ENCODE peak calls at places on chromosomes 2 and 18, in nine cellular contexts. L is stomach, Q is tibial artery, K is tibial nerve, U is mesothelial cell of epicardium, J is GM20000, G is thyroid gland, A is GM23338, Z is HFFc6. C is an unnamed sample.

GRCh38 chr2:63780483-63781155 is 61.1 kb upstream of the UGP2 start:
- DNase-seq in L (no peak), Q (no peak), K (no peak), U (no peak), J (no peak), G (no peak), A (no peak), Z (no peak), C (no peak)

GRCh38 chr2:102698369-102699111 is 63.3 kb upstream of the TMEM182 start:
- DNase-seq in L (peak), Q (no peak), K (no peak), U (no peak), J (no peak), G (peak), A (no peak), Z (no peak), C (no peak)

GRCh38 chr2:219248845-219249202 is 3.5 kb downstream of the STK16 start:
- DNase-seq in L (no peak), Q (no peak), K (no peak), U (no peak), J (no peak), G (no peak), A (no peak), Z (no peak), C (no peak)

GRCh38 chr2:168912466-168913170 is 11.5 kb downstream of the G6PC2 start:
- DNase-seq in L (peak), Q (no peak), K (no peak), U (peak), J (no peak), G (peak), A (peak), Z (no peak), C (no peak)

GRCh38 chr18:22493940-22494339 is 76.2 kb upstream of the CTAGE1 start:
- DNase-seq in L (no peak), Q (no peak), K (no peak), U (no peak), J (no peak), G (no peak), A (no peak), Z (peak), C (no peak)

GRCh38 chr2:85547859-85548607 is 9.1 kb downstream of the MAT2A start:
- DNase-seq in L (no peak), Q (no peak), K (no peak), U (no peak), J (no peak), G (no peak), A (no peak), Z (no peak), C (no peak)

GRCh38 chr2:1603059-1603458 is 141.3 kb downstream of the PXDN start:
- DNase-seq in L (no peak), Q (no peak), K (no peak), U (no peak), J (no peak), G (no peak), A (no peak), Z (no peak), C (no peak)

GRCh38 chr2:105143467-105144127 is 97.9 kb upstream of the GPR45 start:
- DNase-seq in L (no peak), Q (no peak), K (no peak), U (peak), J (peak), G (peak), A (peak), Z (no peak), C (peak)

GRCh38 chr18:48017625-48018024 is 87.2 kb upstream of the SMAD2 start:
- DNase-seq in L (peak), Q (no peak), K (no peak), U (no peak), J (no peak), G (no peak), A (no peak), Z (no peak), C (no peak)

GRCh38 chr2:20224191-20224715 is 677 bp downstream of the SDC1 start:
- DNase-seq in L (no peak), Q (no peak), K (no peak), U (no peak), J (no peak), G (no peak), A (no peak), Z (no peak), C (no peak)

GRCh38 chr2:136235451-136236418 is 117.8 kb upstream of the CXCR4 start:
- DNase-seq in L (no peak), Q (no peak), K (no peak), U (no peak), J (no peak), G (no peak), A (no peak), Z (no peak), C (no peak)

GRCh38 chr2:178829981-178830380 is 22.8 kb upstream of the TTN start:
- DNase-seq in L (no peak), Q (no peak), K (no peak), U (no peak), J (no peak), G (no peak), A (no peak), Z (no peak), C (no peak)

GRCh38 chr18:61199131-61199903 is 133.9 kb upstream of the CDH20 start:
- DNase-seq in L (no peak), Q (no peak), K (no peak), U (no peak), J (no peak), G (no peak), A (no peak), Z (peak), C (no peak)

GRCh38 chr2:55620123-55620779 is 2.8 kb upstream of the PPP4R3B start:
- DNase-seq in L (no peak), Q (no peak), K (no peak), U (no peak), J (no peak), G (no peak), A (peak), Z (no peak), C (peak)

GRCh38 chr2:235433860-235434259 is 60.0 kb upstream of the AGAP1 start:
- DNase-seq in L (peak), Q (peak), K (peak), U (no peak), J (no peak), G (peak), A (no peak), Z (peak), C (no peak)

GRCh38 chr2:227147023-227147422 is 17.0 kb downstream of the COL4A4 start:
- DNase-seq in L (no peak), Q (no peak), K (no peak), U (no peak), J (no peak), G (no peak), A (no peak), Z (peak), C (no peak)

GRCh38 chr2:27708257-27708654 is 44.6 kb downstream of the SLC4A1AP start:
- DNase-seq in L (no peak), Q (no peak), K (no peak), U (no peak), J (no peak), G (no peak), A (no peak), Z (no peak), C (no peak)

GRCh38 chr2:15642334-15643208 is 50.9 kb downstream of the DDX1 start:
- DNase-seq in L (no peak), Q (no peak), K (no peak), U (no peak), J (no peak), G (peak), A (peak), Z (no peak), C (no peak)

GRCh38 chr2:215032153-215032552 is 106.3 kb downstream of the ABCA12 start:
- DNase-seq in L (no peak), Q (no peak), K (no peak), U (no peak), J (no peak), G (no peak), A (no peak), Z (no peak), C (no peak)

GRCh38 chr2:2291500-2292260 is 39.4 kb downstream of the MYT1L start:
- DNase-seq in L (no peak), Q (no peak), K (no peak), U (peak), J (no peak), G (peak), A (peak), Z (no peak), C (no peak)

GRCh38 chr2:186903183-186903582 is 54.2 kb upstream of the ZSWIM2 start:
- DNase-seq in L (no peak), Q (no peak), K (no peak), U (no peak), J (no peak), G (no peak), A (peak), Z (no peak), C (no peak)

GRCh38 chr2:178395295-178395694 is 55.7 kb downstream of the PRKRA start:
- DNase-seq in L (no peak), Q (no peak), K (no peak), U (no peak), J (no peak), G (no peak), A (no peak), Z (no peak), C (no peak)

DNA sequence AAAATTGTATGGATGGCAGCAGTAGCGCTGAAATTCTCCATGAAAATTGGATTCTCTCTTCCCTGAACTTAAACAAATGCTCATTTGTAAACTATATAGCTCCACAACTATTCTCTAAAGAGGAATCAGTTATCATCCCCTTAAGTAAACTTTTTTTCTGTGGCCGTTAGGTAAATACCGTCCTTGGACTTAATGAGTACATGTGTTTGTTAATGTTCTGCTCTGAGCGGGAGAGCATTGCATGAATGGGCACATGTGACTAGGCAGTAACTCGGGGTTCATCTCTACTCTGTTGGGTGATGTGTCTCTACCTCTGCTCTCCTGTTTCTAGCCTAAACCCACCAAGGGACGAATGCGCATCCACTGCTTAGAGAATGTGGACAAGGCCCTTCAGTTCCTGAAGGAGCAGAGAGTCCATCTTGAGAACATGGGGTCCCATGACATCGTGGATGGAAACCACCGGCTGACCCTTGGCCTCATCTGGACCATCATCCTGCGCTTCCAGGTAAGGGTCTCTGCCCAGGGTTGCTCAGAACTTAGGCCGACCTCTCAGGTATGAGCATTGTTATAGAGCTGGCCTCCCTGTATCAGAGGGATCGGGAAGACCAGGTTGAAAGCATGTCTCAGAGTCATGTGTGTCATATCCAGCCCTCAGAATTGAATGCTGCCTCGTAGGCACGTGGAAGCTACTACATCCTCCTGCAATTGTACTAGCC is 111.5 kb upstream of the EML6 start:
- DNase-seq in L (no peak), Q (no peak), K (no peak), U (no peak), J (no peak), G (no peak), A (no peak), Z (no peak), C (no peak)
- TF ChIP-seq CTCF in L (no peak), Q (no peak), K (no peak), U (no peak), J (no peak), G (no peak), A (no peak), Z (no peak), C (no peak)

DNA sequence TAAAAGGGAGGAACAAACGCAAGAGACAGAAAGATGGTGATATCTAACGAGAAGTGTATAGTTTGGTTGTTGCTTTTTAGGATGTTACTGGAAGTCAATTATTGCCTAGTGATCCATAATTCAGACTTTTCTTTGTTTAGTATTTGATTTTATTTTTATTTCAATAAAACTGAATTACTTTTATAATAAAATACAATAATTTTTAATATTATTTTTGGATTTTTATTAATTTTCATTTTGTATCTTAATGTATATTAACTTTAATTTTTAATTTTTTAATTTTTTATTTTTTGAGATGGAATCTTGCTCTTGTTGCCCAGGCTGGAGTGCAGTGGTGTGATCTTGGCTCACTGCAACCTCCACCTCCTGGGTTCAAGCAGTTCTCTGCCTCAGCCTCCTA is 55.6 kb downstream of the MTA3 start:
- DNase-seq in L (no peak), Q (no peak), K (no peak), U (no peak), J (no peak), G (no peak), A (no peak), Z (no peak), C (no peak)
- TF ChIP-seq CTCF in L (no peak), Q (no peak), K (no peak), U (no peak), J (no peak), G (no peak), A (no peak), Z (no peak), C (no peak)

GRCh38 chr2:113979172-113980128 is 89.6 kb downstream of the ACTR3 start:
- DNase-seq in L (no peak), Q (no peak), K (no peak), U (no peak), J (peak), G (no peak), A (peak), Z (no peak), C (peak)

GRCh38 chr2:113976277-113976928 is 86.5 kb downstream of the ACTR3 start:
- DNase-seq in L (no peak), Q (no peak), K (no peak), U (no peak), J (no peak), G (no peak), A (no peak), Z (no peak), C (no peak)

GRCh38 chr2:113978524-113979171 is 88.8 kb downstream of the ACTR3 start:
- DNase-seq in L (no peak), Q (no peak), K (no peak), U (no peak), J (no peak), G (peak), A (no peak), Z (no peak), C (no peak)

GRCh38 chr2:113977060-113977659 is 87.3 kb downstream of the ACTR3 start:
- DNase-seq in L (no peak), Q (no peak), K (no peak), U (no peak), J (no peak), G (peak), A (no peak), Z (no peak), C (no peak)

GRCh38 chr2:113977660-113978523 is 88.0 kb downstream of the ACTR3 start:
- DNase-seq in L (no peak), Q (no peak), K (no peak), U (no peak), J (no peak), G (no peak), A (peak), Z (no peak), C (no peak)
- TF ChIP-seq CTCF in L (no peak), Q (peak), K (peak), U (peak), J (no peak), G (peak), A (peak), Z (peak), C (no peak)

DNA sequence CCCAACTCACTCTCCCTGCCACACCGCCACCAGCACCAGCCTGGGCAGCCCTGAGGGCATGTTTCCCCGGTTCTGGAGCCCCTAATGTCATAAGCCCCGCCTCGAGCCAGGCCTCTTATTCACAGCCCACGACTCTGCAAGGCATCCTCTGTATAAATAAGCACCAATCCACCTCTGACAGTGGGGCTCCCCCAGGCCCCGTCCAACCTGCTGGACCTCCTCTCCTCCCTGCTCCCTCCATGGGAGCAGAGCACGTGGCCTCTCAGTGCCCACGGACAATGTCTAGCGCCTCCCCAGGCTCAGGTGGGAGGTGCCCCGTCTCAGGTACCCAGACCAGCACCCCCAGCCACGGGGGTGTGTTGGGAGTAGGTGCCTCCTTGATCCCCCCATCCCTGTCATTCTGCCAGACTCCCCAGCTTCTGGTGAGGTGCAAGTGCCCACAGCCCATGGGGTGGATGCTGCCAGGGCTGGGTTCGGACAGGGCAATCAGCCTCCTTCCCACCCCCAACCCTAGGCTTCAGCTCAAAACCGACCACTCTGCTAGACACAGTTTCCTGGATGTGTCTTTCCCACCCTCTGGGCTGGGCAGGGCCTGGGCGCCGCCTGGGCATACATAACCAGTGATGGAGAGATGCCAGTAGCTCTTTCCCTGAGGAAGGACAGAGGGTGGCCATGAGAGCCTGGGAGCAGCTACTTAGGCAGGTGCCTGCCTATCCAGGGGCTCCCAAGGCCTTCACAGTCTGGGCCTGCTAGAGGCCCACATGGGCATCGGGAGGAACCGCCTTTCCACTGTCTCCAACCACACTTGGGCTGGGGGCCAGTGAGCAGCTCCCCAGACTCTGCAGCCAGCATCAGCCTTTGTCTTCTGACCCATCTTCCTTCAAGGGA is 1.6 kb upstream of the ADRA2B start:
- DNase-seq in L (no peak), Q (no peak), K (no peak), U (no peak), J (no peak), G (no peak), A (peak), Z (no peak), C (peak)
- TF ChIP-seq CTCF in L (no peak), Q (no peak), K (no peak), U (no peak), J (no peak), G (no peak), A (peak), Z (no peak), C (no peak)

DNA sequence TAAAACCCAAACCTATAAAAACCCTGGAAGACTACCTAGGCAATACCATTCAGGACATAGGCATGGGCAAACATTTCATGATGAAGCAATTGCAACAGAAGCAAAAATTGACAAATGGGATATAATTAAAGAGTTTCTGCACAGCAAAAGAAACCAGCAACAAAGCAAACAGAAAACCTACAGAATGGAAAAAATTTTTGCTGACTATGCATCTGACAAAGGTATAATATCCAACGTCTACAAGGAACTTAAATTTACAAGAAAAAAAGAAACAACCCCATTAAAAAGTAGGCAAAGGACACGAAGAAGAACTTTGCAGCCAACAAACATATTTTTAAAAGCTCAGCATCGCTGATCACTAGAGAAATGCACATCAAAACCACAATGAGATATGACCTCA is 28.8 kb downstream of the ZBTB14 start:
- DNase-seq in L (no peak), Q (no peak), K (no peak), U (no peak), J (no peak), G (no peak), A (no peak), Z (no peak), C (no peak)
- TF ChIP-seq CTCF in L (no peak), Q (no peak), K (no peak), U (no peak), J (no peak), G (no peak), A (no peak), Z (no peak), C (no peak)

GRCh38 chr2:90207454-90208058 is 1516.1 kb downstream of the RPIA start:
- DNase-seq in L (no peak), Q (no peak), K (no peak), U (no peak), J (peak), G (no peak), A (peak), Z (no peak), C (no peak)
- TF ChIP-seq CTCF in L (no peak), Q (no peak), K (no peak), U (no peak), J (peak), G (no peak), A (peak), Z (peak), C (peak)